ENCODE peak calls at places on chromosomes 4 and X, in four cellular contexts. G is HepG2, Y is SK-N-SH, I is K562. H is an unnamed sample.

GRCh38 chr4:7698586-7698985 is 241.1 kb downstream of the AFAP1 start:
- DNase-seq in Y (peak), I (no peak), G (no peak), H (no peak)

GRCh38 chr4:56255820-56256219 is 131.5 kb downstream of the AASDH start:
- DNase-seq in G (no peak), I (no peak), Y (no peak), H (no peak)

GRCh38 chrX:100447563-100448397 is 37.7 kb upstream of the PCDH19 start:
- DNase-seq in G (no peak), Y (peak), I (peak), H (no peak)

GRCh38 chr4:44448548-44449443 is at the start of gene KCTD8:
- DNase-seq in G (peak), I (peak), Y (peak), H (peak)

GRCh38 chr4:94690851-94691254 is 66.9 kb upstream of the BMPR1B start:
- DNase-seq in I (no peak), Y (no peak), G (no peak), H (no peak)

GRCh38 chr4:42671431-42672194 is 14.7 kb upstream of the ATP8A1 start:
- DNase-seq in Y (no peak), G (no peak), I (no peak), H (no peak)

GRCh38 chr4:189143255-189143654 is 797.4 kb upstream of the FRG1 start:
- DNase-seq in Y (no peak), G (no peak), I (no peak), H (no peak)

GRCh38 chr4:133000012-133000411 is 149.1 kb upstream of the PCDH10 start:
- DNase-seq in I (no peak), Y (no peak), G (no peak), H (no peak)

GRCh38 chr4:120071192-120071795 is 4.6 kb upstream of the MAD2L1 start:
- DNase-seq in I (peak), Y (peak), G (peak), H (no peak)

GRCh38 chrX:8565729-8566128 is 101.1 kb downstream of the VCX3B start:
- DNase-seq in Y (no peak), G (no peak), I (no peak), H (no peak)

GRCh38 chrX:44343412-44343942 is at the start of gene EFHC2:
- DNase-seq in G (no peak), Y (peak), I (peak), H (no peak)

GRCh38 chr4:173528378-173529321 is 1.4 kb downstream of the HAND2 start:
- DNase-seq in Y (peak), I (peak), G (no peak), H (no peak)

GRCh38 chrX:11266329-11266830 is 26.8 kb upstream of the AMELX start:
- DNase-seq in I (no peak), Y (no peak), G (no peak), H (no peak)

GRCh38 chr4:125828316-125828715 is 513.6 kb downstream of the FAT4 start:
- DNase-seq in G (no peak), Y (no peak), I (no peak), H (no peak)

GRCh38 chr4:70992354-70992753 is 1.1 kb upstream of the DCK start:
- DNase-seq in I (no peak), Y (no peak), G (no peak), H (no peak)
- TF ChIP-seq RFX5 in I (no peak), Y (no peak), G (no peak), H (no peak)

GRCh38 chr4:181420950-181421349 is 822.3 kb upstream of the TENM3 start:
- DNase-seq in Y (no peak), G (no peak), I (no peak), H (no peak)
- TF ChIP-seq GABPA in Y (no peak), G (no peak), I (no peak), H (no peak)

GRCh38 chrX:129545408-129545807 is 5.3 kb downstream of the OCRL start:
- DNase-seq in G (no peak), Y (no peak), I (no peak), H (no peak)

GRCh38 chrX:129553619-129554288 is 13.7 kb downstream of the OCRL start:
- DNase-seq in G (no peak), Y (no peak), I (no peak), H (peak)

GRCh38 chrX:129544780-129545179 is 4.7 kb downstream of the OCRL start:
- DNase-seq in Y (no peak), G (no peak), I (no peak), H (no peak)

DNA sequence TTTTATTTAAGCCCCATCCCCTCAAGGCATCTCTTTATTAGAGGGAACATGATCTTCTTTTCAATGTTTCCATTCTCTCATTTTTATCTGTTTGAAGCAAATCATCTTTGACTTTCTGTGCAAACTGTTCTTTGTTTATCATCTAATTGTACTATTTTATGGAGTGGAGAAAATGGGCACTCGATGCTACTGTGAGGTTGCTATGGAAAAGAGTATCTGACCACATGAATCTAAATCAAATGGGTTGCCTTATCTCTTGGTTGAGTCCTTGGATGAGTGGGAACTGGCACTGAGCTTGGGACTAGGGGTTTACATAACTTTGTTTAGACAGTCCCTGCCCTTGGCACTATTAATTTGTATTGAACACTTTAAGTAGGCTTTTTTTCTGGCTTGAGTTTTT is 9.1 kb downstream of the OCRL start:
- DNase-seq in I (no peak), G (no peak), Y (no peak), H (no peak)
- TF ChIP-seq ZBTB33 in I (no peak), G (no peak), Y (no peak), H (no peak)

DNA sequence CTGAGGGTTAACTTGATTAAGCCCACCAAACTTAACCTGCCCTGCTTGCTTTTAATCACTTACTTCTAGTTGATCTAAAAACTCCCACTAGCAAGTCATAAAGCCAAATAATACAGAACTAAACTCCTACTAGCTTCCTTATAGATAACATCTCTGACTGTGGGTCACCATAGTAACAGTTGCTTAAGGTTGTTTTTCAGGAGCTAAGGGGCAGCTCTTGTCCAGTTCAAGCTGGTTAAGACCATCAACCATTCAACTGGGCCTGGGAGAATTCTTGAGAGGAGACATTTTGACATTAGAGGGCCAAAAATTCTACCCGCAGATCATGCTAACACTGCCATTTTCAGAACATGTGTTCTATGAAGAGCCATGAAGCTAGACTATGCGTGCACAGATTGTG is 67.0 kb downstream of the UCHL1 start:
- DNase-seq in I (no peak), G (no peak), Y (no peak), H (no peak)
- TF ChIP-seq RFX5 in I (no peak), G (no peak), Y (no peak), H (no peak)

GRCh38 chr4:104465620-104466019 is 29.1 kb downstream of the CXXC4 start:
- DNase-seq in Y (no peak), G (no peak), I (no peak), H (no peak)

GRCh38 chr4:104470770-104471169 is 23.9 kb downstream of the CXXC4 start:
- DNase-seq in I (no peak), G (peak), Y (no peak), H (no peak)

GRCh38 chr4:104465201-104465600 is 29.5 kb downstream of the CXXC4 start:
- DNase-seq in I (no peak), G (no peak), Y (no peak), H (no peak)

GRCh38 chr4:104472766-104473165 is 21.9 kb downstream of the CXXC4 start:
- DNase-seq in Y (no peak), G (no peak), I (no peak), H (no peak)

GRCh38 chr4:104469794-104470193 is 24.9 kb downstream of the CXXC4 start:
- DNase-seq in Y (no peak), G (no peak), I (no peak), H (no peak)
- TF ChIP-seq GABPA in Y (no peak), G (no peak), I (no peak), H (no peak)

DNA sequence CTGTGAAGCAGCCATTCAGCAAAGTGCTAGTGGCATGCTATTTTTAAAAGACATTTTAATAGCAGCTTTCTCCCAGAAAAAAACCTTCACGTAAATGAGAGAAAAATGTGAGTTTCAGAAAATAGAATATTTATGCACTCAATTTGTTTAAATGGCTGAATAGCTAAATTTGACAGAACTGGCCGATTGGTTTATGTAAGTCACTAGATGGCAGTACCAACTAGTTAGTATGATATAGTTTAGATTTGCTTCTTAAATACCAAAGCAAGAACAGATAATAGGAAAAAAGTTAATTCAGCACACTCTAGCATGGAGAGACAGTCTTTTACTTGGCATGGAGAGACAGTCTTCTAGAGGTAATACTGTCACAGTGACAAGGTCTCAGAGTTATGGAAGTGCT is 250.1 kb downstream of the SNCA start:
- DNase-seq in Y (no peak), I (no peak), G (no peak), H (no peak)
- TF ChIP-seq ZBTB33 in Y (no peak), I (no peak), G (no peak), H (no peak)

DNA sequence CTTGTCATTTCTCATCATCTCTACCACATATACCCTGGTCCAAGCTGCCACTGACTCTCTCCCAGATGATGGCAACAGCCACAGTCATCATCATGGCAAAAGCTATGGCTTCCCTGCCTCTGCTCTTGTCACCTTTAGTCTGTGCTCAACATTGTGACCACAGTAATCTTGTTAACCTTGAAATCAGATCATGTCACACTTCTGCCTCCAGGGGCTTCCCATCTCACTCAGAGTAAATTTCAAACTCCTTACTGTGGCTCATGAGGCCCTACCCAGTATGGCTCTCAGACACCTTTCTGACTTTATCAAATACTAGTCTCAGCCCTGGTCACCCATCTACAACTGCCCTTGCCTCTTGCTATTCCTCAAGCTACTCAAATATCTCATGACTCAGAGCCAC is 41.2 kb upstream of the STIM2 start:
- DNase-seq in G (no peak), Y (no peak), I (no peak), H (no peak)
- TF ChIP-seq RFX5 in G (no peak), Y (no peak), I (no peak), H (no peak)

DNA sequence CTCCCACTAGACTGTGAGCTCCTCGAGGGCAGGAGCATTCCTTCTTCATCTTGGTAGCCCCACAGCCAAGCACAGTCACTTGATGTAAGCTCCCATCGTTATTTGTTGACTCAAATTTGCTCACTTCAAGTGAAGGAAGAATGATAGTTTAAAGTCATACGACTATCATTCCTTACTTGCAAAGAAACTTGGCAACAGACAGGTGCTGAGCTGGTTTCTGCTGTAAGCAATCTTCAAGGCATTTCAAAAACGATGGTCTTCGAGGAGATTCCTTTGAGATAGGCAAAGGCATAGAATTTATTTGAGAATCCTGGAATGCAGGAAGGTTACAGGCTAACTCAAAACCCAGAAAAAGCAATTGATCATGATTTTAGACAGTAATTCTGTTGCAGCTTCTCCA is 64.8 kb downstream of the QDPR start:
- DNase-seq in G (no peak), Y (no peak), I (no peak), H (no peak)
- TF ChIP-seq GABPA in G (no peak), Y (no peak), I (no peak), H (no peak)

GRCh38 chrX:15233416-15234015 is 36.4 kb downstream of the ASB9 start:
- DNase-seq in I (no peak), G (no peak), Y (no peak), H (no peak)
- TF ChIP-seq ZBTB33 in I (no peak), G (no peak), Y (no peak), H (no peak)

H was measured in GM12878.